ENCODE peak calls at places on chromosomes 13 and 19, in nine cellular contexts. L, B, Y, K, J, T, W, A and N are unnamed samples.

GRCh38 chr19:28633223-28634030 is 579.5 kb downstream of the UQCRFS1 start:
- DNase-seq in L (peak), B (peak), Y (no peak), K (peak), J (no peak), T (peak), W (peak), A (peak), N (no peak)

GRCh38 chr19:10510301-10510802 is 6.9 kb downstream of the S1PR5 start:
- DNase-seq in L (peak), B (no peak), Y (no peak), K (peak), J (peak), T (peak), W (no peak), A (no peak), N (no peak)

GRCh38 chr13:49569993-49570689 is 15.2 kb downstream of the RCBTB1 start:
- DNase-seq in L (peak), B (no peak), Y (no peak), K (peak), J (no peak), T (no peak), W (no peak), A (no peak), N (no peak)

GRCh38 chr19:10111405-10111811 is at the start of gene P2RY11:
- DNase-seq in L (no peak), B (no peak), Y (no peak), K (no peak), J (no peak), T (no peak), W (no peak), A (no peak), N (no peak)

GRCh38 chr19:17687857-17688784 is at the start of gene UNC13A:
- DNase-seq in L (peak), B (peak), Y (peak), K (no peak), J (peak), T (peak), W (peak), A (no peak), N (no peak)

GRCh38 chr13:76293346-76293745 is 592.9 kb downstream of the KCTD12 start:
- DNase-seq in L (peak), B (no peak), Y (no peak), K (peak), J (no peak), T (no peak), W (peak), A (peak), N (peak)

GRCh38 chr19:8421484-8422461 is 8.7 kb downstream of the MARCHF2 start:
- DNase-seq in L (no peak), B (no peak), Y (no peak), K (no peak), J (no peak), T (no peak), W (no peak), A (no peak), N (no peak)

GRCh38 chr19:17294051-17294891 is 9.0 kb downstream of the ABHD8 start:
- DNase-seq in L (peak), B (no peak), Y (no peak), K (peak), J (peak), T (peak), W (no peak), A (no peak), N (no peak)

GRCh38 chr19:13103585-13103923 is 896 bp upstream of the LYL1 start:
- DNase-seq in L (no peak), B (no peak), Y (no peak), K (no peak), J (no peak), T (no peak), W (no peak), A (no peak), N (peak)

GRCh38 chr13:79307866-79308298 is 98.2 kb downstream of the RBM26 start:
- DNase-seq in L (peak), B (no peak), Y (no peak), K (peak), J (no peak), T (no peak), W (no peak), A (no peak), N (no peak)

GRCh38 chr19:4678881-4679379 is 8.8 kb upstream of the MYDGF start:
- DNase-seq in L (peak), B (no peak), Y (no peak), K (no peak), J (peak), T (peak), W (peak), A (no peak), N (peak)

GRCh38 chr19:43532571-43532961 is 422 bp upstream of the ZNF575 start:
- DNase-seq in L (no peak), B (peak), Y (peak), K (no peak), J (peak), T (peak), W (no peak), A (no peak), N (no peak)

GRCh38 chr19:18153555-18154134 is 682 bp downstream of the PIK3R2 start:
- DNase-seq in L (peak), B (no peak), Y (no peak), K (no peak), J (peak), T (no peak), W (no peak), A (no peak), N (no peak)

GRCh38 chr13:81664872-81665271 is 1323.9 kb upstream of the SPRY2 start:
- DNase-seq in L (no peak), B (no peak), Y (no peak), K (peak), J (no peak), T (no peak), W (no peak), A (no peak), N (no peak)

GRCh38 chr19:5828661-5829566 is 10.6 kb downstream of the FUT6 start:
- DNase-seq in L (peak), B (no peak), Y (no peak), K (no peak), J (no peak), T (peak), W (peak), A (no peak), N (peak)

GRCh38 chr19:40502647-40503046 is 35.8 kb downstream of the SPTBN4 start:
- DNase-seq in L (no peak), B (no peak), Y (no peak), K (no peak), J (no peak), T (peak), W (no peak), A (no peak), N (no peak)

GRCh38 chr13:46668302-46668720 is 115.3 kb downstream of the LRCH1 start:
- DNase-seq in L (peak), B (no peak), Y (no peak), K (peak), J (no peak), T (no peak), W (peak), A (peak), N (peak)

GRCh38 chr13:36919833-36920611 is at the start of gene SMAD9:
- DNase-seq in L (peak), B (peak), Y (peak), K (peak), J (no peak), T (peak), W (peak), A (no peak), N (peak)

GRCh38 chr19:13149628-13150186 is 468 bp downstream of the STX10 start:
- DNase-seq in L (peak), B (no peak), Y (no peak), K (peak), J (peak), T (peak), W (peak), A (no peak), N (peak)

GRCh38 chr19:58182577-58182988 is 278 bp upstream of the ZNF274 start:
- DNase-seq in L (no peak), B (no peak), Y (no peak), K (no peak), J (peak), T (no peak), W (no peak), A (no peak), N (no peak)

GRCh38 chr13:23547000-23547590 is 23.1 kb upstream of the TNFRSF19 start:
- DNase-seq in L (peak), B (no peak), Y (no peak), K (peak), J (no peak), T (peak), W (peak), A (no peak), N (peak)

GRCh38 chr13:26061947-26062346 is 10.1 kb upstream of the SHISA2 start:
- DNase-seq in L (peak), B (no peak), Y (no peak), K (peak), J (no peak), T (no peak), W (peak), A (no peak), N (peak)

GRCh38 chr13:78601124-78601885 is 2.0 kb downstream of the POU4F1 start:
- DNase-seq in L (peak), B (no peak), Y (no peak), K (no peak), J (no peak), T (peak), W (no peak), A (no peak), N (peak)

GRCh38 chr19:6718741-6719539 is 1.5 kb downstream of the C3 start:
- DNase-seq in L (peak), B (no peak), Y (no peak), K (no peak), J (peak), T (peak), W (peak), A (no peak), N (no peak)

GRCh38 chr13:48950507-48950886 is 25.2 kb upstream of the FNDC3A start:
- DNase-seq in L (peak), B (no peak), Y (no peak), K (peak), J (no peak), T (no peak), W (no peak), A (no peak), N (no peak)

GRCh38 chr19:32367948-32368536 is 22.6 kb downstream of the ZNF507 start:
- DNase-seq in L (no peak), B (no peak), Y (no peak), K (no peak), J (no peak), T (no peak), W (no peak), A (no peak), N (no peak)

GRCh38 chr19:12331211-12331941 is 2.1 kb downstream of the ZNF563 start:
- DNase-seq in L (no peak), B (no peak), Y (no peak), K (peak), J (peak), T (peak), W (no peak), A (no peak), N (no peak)

GRCh38 chr19:17617807-17618192 is 62.4 kb downstream of the COLGALT1 start:
- DNase-seq in L (no peak), B (no peak), Y (no peak), K (no peak), J (no peak), T (no peak), W (no peak), A (no peak), N (no peak)

GRCh38 chr13:90867336-90867683 is 480.2 kb upstream of the MIR17HG start:
- DNase-seq in L (peak), B (peak), Y (no peak), K (peak), J (no peak), T (peak), W (peak), A (peak), N (peak)